ENCODE peak calls at places on chromosome 10, in seven cellular contexts. D, X, B, T, C, V and Q are unnamed samples.

GRCh38 chr10:85674851-85675250 is 691.7 kb downstream of the GRID1 start:
- DNase-seq in D (no peak), X (no peak), B (no peak), T (no peak), C (no peak), V (no peak), Q (no peak)

GRCh38 chr10:127117125-127117524 is 79.3 kb downstream of the INSYN2A start:
- DNase-seq in D (no peak), X (no peak), B (peak; percentile 67), T (peak; percentile 60), C (peak; percentile 64), V (no peak), Q (peak; percentile 67)

GRCh38 chr10:22598488-22598887 is 115.9 kb downstream of the PIP4K2A start:
- DNase-seq in D (no peak), X (no peak), B (no peak), T (no peak), C (peak; percentile 24), V (no peak), Q (no peak)

GRCh38 chr10:30986027-30986672 is 45.5 kb downstream of the ZNF438 start:
- DNase-seq in D (no peak), X (no peak), B (peak; percentile 76), T (no peak), C (no peak), V (no peak), Q (peak; percentile 81)

GRCh38 chr10:61628875-61629513 is 33.7 kb upstream of the CABCOCO1 start:
- DNase-seq in D (no peak), X (no peak), B (peak; percentile 92), T (no peak), C (peak; percentile 84), V (no peak), Q (peak; percentile 94)

GRCh38 chr10:61921143-61921542 is 19.6 kb downstream of the ARID5B start:
- DNase-seq in D (no peak), X (no peak), B (no peak), T (no peak), C (no peak), V (no peak), Q (no peak)

GRCh38 chr10:44058259-44058658 is 326.6 kb downstream of the CXCL12 start:
- DNase-seq in D (no peak), X (no peak), B (no peak), T (no peak), C (no peak), V (no peak), Q (no peak)

GRCh38 chr10:1602037-1602471 is 135.3 kb downstream of the ADARB2 start:
- DNase-seq in D (no peak), X (no peak), B (no peak), T (no peak), C (no peak), V (no peak), Q (no peak)

GRCh38 chr10:103911021-103911459 is 6.9 kb downstream of the STN1 start:
- DNase-seq in D (no peak), X (no peak), B (no peak), T (no peak), C (no peak), V (no peak), Q (no peak)

GRCh38 chr10:44183667-44184632 is 200.9 kb downstream of the CXCL12 start:
- DNase-seq in D (no peak), X (no peak), B (peak; percentile 58), T (no peak), C (no peak), V (no peak), Q (peak; percentile 61)

GRCh38 chr10:69575164-69575722 is 2.0 kb upstream of the NEUROG3 start:
- DNase-seq in D (no peak), X (no peak), B (no peak), T (no peak), C (no peak), V (no peak), Q (no peak)

GRCh38 chr10:14838582-14839304 is 637 bp downstream of the HSPA14 start:
- DNase-seq in D (no peak), X (no peak), B (peak; percentile 25), T (peak; percentile 50), C (peak; percentile 5), V (no peak), Q (peak; percentile 26)

GRCh38 chr10:21810582-21811244 is 192.8 kb downstream of the DNAJC1 start:
- DNase-seq in D (no peak), X (no peak), B (no peak), T (no peak), C (no peak), V (no peak), Q (peak; percentile 16)

GRCh38 chr10:36462194-36462593 is 663.2 kb upstream of the ANKRD30A start:
- DNase-seq in D (no peak), X (no peak), B (peak; percentile 82), T (no peak), C (no peak), V (no peak), Q (peak; percentile 83)

GRCh38 chr10:124143721-124144120 is 50.3 kb upstream of the CHST15 start:
- DNase-seq in D (no peak), X (no peak), B (no peak), T (no peak), C (no peak), V (no peak), Q (no peak)

GRCh38 chr10:111473361-111473760 is 396.5 kb downstream of the ADRA2A start:
- DNase-seq in D (no peak), X (no peak), B (no peak), T (no peak), C (no peak), V (no peak), Q (no peak)

GRCh38 chr10:121848082-121848481 is 79.7 kb downstream of the ATE1 start:
- DNase-seq in D (no peak), X (no peak), B (no peak), T (no peak), C (no peak), V (no peak), Q (no peak)

GRCh38 chr10:76902949-76903348 is 734.7 kb downstream of the KCNMA1 start:
- DNase-seq in D (no peak), X (no peak), B (peak; percentile 25), T (peak; percentile 43), C (no peak), V (no peak), Q (peak; percentile 48)

GRCh38 chr10:60280475-60280874 is 109.2 kb downstream of the ANK3 start:
- DNase-seq in D (no peak), X (no peak), B (peak; percentile 33), T (no peak), C (no peak), V (no peak), Q (no peak)

GRCh38 chr10:89478085-89478738 is 57.2 kb downstream of the SLC16A12 start:
- DNase-seq in D (no peak), X (no peak), B (no peak), T (no peak), C (peak; percentile 66), V (no peak), Q (peak; percentile 45)

GRCh38 chr10:25176421-25176968 is 1.7 kb downstream of the GPR158 start:
- DNase-seq in D (no peak), X (no peak), B (no peak), T (no peak), C (no peak), V (no peak), Q (peak; percentile 30)

GRCh38 chr10:132463333-132464255 is 66.6 kb downstream of the PWWP2B start:
- DNase-seq in D (no peak), X (no peak), B (peak; percentile 47), T (no peak), C (no peak), V (no peak), Q (no peak)
- TF ChIP-seq CTCF in D (peak; percentile 36), X (no peak), B (peak; percentile 51), T (no peak), C (peak; percentile 48), V (no peak), Q (peak; percentile 12)

GRCh38 chr10:11344550-11344949 is 266.9 kb downstream of the USP6NL start:
- DNase-seq in D (no peak), X (no peak), B (no peak), T (no peak), C (no peak), V (no peak), Q (no peak)

GRCh38 chr10:11341253-11341652 is 270.2 kb downstream of the USP6NL start:
- DNase-seq in D (no peak), X (no peak), B (no peak), T (no peak), C (no peak), V (no peak), Q (no peak)

GRCh38 chr10:11344081-11344480 is 267.4 kb downstream of the USP6NL start:
- DNase-seq in D (no peak), X (no peak), B (no peak), T (no peak), C (no peak), V (no peak), Q (no peak)

GRCh38 chr10:11339660-11340059 is 271.8 kb downstream of the USP6NL start:
- DNase-seq in D (no peak), X (no peak), B (no peak), T (no peak), C (no peak), V (no peak), Q (no peak)

DNA sequence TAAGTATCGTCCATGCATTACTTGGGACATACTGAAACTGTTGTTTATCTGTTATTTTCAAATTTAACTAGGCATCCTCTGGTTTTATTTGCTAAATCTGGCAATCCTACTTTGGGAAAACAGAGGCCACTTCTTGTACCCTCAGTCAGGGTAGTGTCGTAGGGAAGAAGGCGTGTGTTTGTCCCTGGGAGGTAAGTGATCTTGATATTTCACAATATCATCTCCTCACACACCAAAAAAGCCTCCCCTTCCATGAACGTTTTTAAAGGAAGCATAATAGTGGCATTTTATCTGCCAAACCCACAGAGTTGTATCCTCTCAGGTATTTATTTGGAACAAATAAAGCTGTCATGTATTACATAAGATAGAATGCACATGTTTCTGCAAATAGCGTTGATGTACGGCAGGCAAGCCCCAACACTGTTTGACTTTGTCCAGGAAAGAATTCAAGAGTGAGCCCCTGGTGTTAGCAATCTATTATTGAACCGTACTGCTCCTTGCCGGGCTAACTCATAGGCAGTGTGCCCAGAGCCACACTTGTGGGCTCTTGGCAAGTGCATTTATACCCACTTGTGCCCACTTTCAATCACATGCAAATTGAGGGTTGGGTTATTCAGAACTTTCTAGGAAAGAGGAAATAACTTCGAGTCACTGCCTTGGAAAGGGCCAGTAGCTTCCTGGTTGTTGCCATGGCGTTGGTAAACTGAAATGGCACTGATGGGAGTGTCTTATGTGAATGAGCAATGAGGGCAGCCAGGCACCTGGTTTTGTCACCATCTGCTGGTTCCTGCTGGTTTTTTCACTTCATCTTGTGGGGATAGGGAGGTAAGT is 266.0 kb downstream of the USP6NL start:
- DNase-seq in D (no peak), X (no peak), B (peak; percentile 11), T (no peak), C (no peak), V (no peak), Q (peak; percentile 29)
- TF ChIP-seq CTCF in D (no peak), X (no peak), B (no peak), T (no peak), C (no peak), V (no peak), Q (no peak)

DNA sequence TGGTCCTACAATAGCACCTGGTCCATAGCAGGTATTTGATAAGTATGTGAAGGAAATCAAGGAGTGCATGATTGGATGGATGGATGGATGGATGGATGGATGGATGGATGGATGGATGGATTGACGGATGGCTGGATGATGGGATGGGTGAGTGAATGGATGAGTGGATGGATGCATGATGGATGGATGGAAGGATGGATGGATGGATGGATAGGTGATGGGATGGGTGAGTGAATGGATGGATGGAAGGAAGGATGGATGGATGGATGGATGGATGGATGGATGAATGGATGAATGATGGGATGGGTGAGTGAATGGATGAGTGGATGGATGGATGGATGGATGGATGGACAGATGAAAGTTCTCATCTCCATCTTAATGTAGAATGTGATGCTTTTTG is 231.0 kb upstream of the PPP2R2D start:
- DNase-seq in D (no peak), X (no peak), B (no peak), T (no peak), C (no peak), V (no peak), Q (no peak)
- TF ChIP-seq CTCF in D (no peak), X (no peak), B (no peak), T (no peak), C (no peak), V (no peak), Q (no peak)

GRCh38 chr10:38007551-38007950 is 2.9 kb upstream of the ZNF33A start:
- DNase-seq in D (no peak), X (no peak), B (no peak), T (no peak), C (no peak), V (no peak), Q (no peak)
- TF ChIP-seq CTCF in D (no peak), X (no peak), B (no peak), T (no peak), C (no peak), V (no peak), Q (no peak)